ENCODE peak calls at places on chromosomes 16 and 17, in five cellular contexts. S is tibial artery, I is IMR-90, X is heart left ventricle, V is MM.1S. C is an unnamed sample. For H3K36me3, the result is how much of the 10 kb centered on the place peaks cover.

GRCh38 chr16:11797957-11798299 is 870 bp upstream of the ZC3H7A start:
- DNase-seq in S (no peak), I (no peak), V (peak), X (no peak), C (peak)

GRCh38 chr16:72126429-72126765 is 32.8 kb downstream of the DHX38 start:
- DNase-seq in S (no peak), I (no peak), V (no peak), X (no peak), C (no peak)

GRCh38 chr17:38418693-38419507 is 9.4 kb upstream of the ARHGAP23 start:
- DNase-seq in S (no peak), I (no peak), V (no peak), X (no peak), C (no peak)

GRCh38 chr17:56866496-56866895 is 32.5 kb downstream of the DGKE start:
- DNase-seq in I (no peak), X (no peak), V (no peak), S (no peak), C (no peak)

GRCh38 chr17:27306276-27306820 is 12.4 kb downstream of the WSB1 start:
- DNase-seq in V (no peak), S (no peak), X (no peak), I (no peak), C (no peak)

GRCh38 chr17:6426356-6427101 is 8.4 kb downstream of the AIPL1 start:
- DNase-seq in V (no peak), S (no peak), I (no peak), X (no peak), C (no peak)

GRCh38 chr16:49622084-49622390 is 233.9 kb downstream of the ZNF423 start:
- DNase-seq in V (no peak), S (peak), I (no peak), X (no peak), C (no peak)

GRCh38 chr17:31674305-31674704 is 184.7 kb downstream of the COPRS start:
- DNase-seq in X (no peak), I (peak), S (no peak), V (no peak), C (no peak)

GRCh38 chr16:28193530-28194423 is 18.0 kb downstream of the XPO6 start:
- DNase-seq in I (peak), X (no peak), V (no peak), S (no peak), C (no peak)

GRCh38 chr16:8956265-8957060 is 7.2 kb downstream of the USP7 start:
- DNase-seq in V (no peak), S (no peak), I (no peak), X (no peak), C (peak)

GRCh38 chr17:34318474-34318873 is 761 bp upstream of the CCL8 start:
- DNase-seq in V (peak), I (no peak), X (no peak), S (no peak), C (no peak)

GRCh38 chr16:7137560-7138330 is 194.9 kb upstream of the RBFOX1 start:
- DNase-seq in V (no peak), S (no peak), X (no peak), I (no peak), C (no peak)

GRCh38 chr17:28528329-28529011 is 22.3 kb downstream of the FOXN1 start:
- DNase-seq in S (no peak), V (no peak), X (no peak), I (no peak), C (no peak)

DNA sequence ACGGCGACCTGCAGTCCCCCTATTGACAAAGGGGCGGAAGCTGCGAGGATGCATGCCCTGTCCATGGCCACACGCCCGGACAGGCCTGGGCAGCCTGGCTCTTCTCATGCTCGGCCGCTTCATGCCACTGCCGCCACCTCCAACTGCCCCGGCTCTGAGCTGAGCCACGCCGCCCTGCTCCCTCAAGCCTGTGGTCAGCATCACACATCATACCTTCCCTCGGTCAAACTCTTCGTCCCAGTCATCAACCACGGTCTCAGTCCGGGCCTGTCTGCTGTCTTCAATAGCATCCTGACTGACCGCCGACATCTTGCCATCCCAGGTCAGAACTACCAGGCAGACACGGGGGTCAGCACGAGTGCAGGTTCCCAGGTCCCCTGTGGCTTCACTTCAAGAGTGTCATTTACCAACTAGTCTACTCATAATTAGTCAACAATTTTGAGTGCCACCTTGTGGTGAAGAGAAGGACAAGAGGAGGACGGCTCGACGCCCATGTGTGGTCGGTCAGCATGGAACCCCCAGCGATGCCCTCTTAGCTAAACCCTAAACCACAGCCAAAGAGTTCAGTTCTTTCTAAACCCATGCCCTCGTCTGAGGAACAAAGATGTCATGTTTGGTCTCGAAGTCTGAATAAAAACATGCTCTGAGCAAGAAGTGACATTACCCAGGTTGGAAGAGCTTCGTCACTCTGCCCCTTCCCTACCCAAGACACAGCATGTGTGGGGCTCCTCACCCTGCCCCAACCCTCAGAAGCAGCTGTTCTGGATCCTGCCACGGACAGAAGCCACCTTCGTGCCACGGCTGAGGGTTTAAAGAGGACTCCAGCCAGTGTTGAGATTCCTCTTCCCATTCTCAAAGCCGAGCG is 16.9 kb upstream of the CYTH1 start:
- DNase-seq in S (no peak), V (peak), I (peak), X (no peak), C (no peak)
- H3K36me3 ChIP-seq in S (half or more), V (under half), I (half or more), X (half or more), C (under half)

DNA sequence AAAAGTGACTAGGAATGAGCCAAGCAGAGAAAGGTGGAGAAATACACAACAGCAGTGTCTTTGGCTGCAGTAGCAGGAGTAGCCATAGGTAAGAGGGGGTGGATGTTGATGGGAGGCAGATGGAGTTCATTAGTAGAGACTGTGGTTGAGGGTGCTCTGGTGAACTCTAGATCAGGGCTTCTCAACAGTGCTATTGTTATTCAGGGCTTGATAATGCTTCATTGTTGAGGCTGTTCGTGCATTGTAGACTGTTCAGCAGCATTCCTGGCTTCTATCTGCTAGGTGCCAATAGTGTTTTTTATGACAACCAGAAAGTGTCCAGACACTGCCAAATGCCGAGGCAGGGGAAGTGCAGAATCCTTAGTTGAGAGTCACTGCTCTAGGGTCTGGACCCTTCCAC is 3.6 kb downstream of the ALKBH5 start:
- DNase-seq in V (no peak), I (no peak), X (no peak), S (no peak), C (no peak)
- H3K36me3 ChIP-seq in V (under half), I (under half), X (under half), S (under half), C (under half)

DNA sequence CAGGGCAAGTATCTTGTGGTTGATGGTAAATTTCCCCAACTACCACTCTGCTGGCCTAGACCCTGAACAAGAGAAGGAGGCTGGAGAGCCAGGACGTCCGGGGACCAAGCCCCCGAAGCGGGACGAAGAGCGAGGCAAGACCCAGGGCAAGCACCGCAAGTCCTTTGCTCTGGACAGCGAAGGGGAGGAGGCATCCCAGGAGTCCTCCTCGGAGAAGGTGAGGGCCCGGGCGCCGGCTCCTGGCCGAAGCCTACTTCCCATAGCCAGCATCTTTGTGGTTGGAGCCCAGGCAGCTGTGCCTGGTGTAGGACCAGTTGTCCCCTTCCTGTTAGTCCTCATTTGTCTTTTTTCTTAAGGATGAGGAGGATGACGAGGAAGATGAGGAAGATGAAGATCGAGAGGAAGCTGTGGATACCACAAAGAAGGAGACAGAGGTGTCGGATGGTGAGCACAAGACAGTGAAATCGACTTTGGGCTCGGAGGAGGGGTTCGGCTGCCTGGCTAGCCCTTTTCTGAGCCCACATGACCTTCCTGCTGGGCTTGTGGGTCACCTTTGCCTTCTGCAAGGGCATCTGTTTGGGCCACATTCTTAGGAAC is 11.8 kb downstream of the SETD1A start:
- DNase-seq in X (no peak), I (no peak), V (no peak), S (no peak), C (no peak)
- H3K36me3 ChIP-seq in X (half or more), I (half or more), V (under half), S (half or more), C (under half)

DNA sequence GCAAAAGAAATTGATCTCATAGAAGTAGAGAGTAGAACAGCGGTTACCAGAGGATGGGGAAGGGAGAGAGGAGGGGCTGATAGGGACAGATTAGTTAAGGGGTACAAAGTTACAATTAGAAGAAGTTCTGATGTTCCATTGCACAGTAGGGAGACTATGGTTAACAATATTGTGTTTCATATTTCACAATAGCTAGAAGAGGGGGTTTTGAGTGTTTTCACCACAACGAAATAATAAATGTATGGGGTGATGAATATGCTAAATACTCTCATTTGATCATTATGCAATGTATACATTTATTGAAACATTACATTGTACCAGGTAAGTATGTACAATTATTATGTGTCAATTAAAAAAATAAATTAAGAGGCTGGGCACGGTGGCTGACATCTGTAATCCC is 291.2 kb upstream of the KCNJ16 start:
- DNase-seq in S (no peak), I (no peak), V (no peak), X (no peak), C (no peak)
- H3K36me3 ChIP-seq in S (under half), I (under half), V (under half), X (under half), C (under half)

DNA sequence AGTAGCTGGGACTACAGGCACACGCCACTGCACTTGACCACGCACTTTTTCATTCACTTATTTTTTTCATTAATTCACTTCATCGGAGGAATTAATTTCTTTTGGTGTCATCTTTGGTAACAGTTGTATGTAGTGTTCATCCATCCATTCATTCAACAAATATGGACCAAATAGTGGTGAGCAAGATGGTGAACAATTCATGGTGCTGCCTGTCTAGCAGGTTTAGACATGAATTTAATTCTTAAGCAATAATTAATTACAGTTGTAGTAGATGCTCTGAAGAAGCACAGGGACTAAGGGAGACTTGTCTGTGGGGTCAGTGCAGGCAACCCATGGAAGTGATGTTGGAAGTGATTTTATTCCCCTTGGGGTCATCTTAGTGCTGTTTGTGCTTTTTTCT is 22.4 kb downstream of the GDE1 start:
- DNase-seq in V (no peak), X (no peak), S (no peak), I (no peak), C (no peak)
- H3K36me3 ChIP-seq in V (under half), X (half or more), S (under half), I (under half), C (under half)

C was measured in adrenal gland.